ENCODE peak calls at places on chromosome 11, in five cellular contexts. U, Y, K, M and N are unnamed samples. For H3K36me3 and H3K4me1, the result is how much of the 10 kb centered on the place peaks cover.

GRCh38 chr11:73564903-73565302 is 33.0 kb downstream of the FAM168A start:
- DNase-seq in Y (no peak), M (no peak), K (no peak), U (no peak), N (no peak)

GRCh38 chr11:57940044-57940781 is 83.5 kb upstream of the OR9Q1 start:
- DNase-seq in Y (no peak), M (no peak), K (no peak), U (no peak), N (no peak)

GRCh38 chr11:12199231-12199948 is 89.0 kb downstream of the MICAL2 start:
- DNase-seq in U (no peak), Y (no peak), M (no peak), K (no peak), N (no peak)

GRCh38 chr11:33857924-33858323 is 34.0 kb downstream of the LMO2 start:
- DNase-seq in K (peak), M (peak), Y (peak), U (peak), N (peak)

GRCh38 chr11:112961751-112962747 is 829 bp downstream of the NCAM1 start:
- DNase-seq in K (peak), Y (no peak), M (no peak), U (no peak), N (peak)

GRCh38 chr11:20247540-20248138 is 87.4 kb upstream of the DBX1 start:
- DNase-seq in K (no peak), M (no peak), U (no peak), Y (no peak), N (no peak)

GRCh38 chr11:112086422-112087191 is at the start of the genes SDHD and TIMM8B:
- DNase-seq in Y (peak), U (peak), M (peak), K (peak), N (peak)

GRCh38 chr11:2151500-2152257 is 9.3 kb downstream of the INS start:
- DNase-seq in K (peak), Y (peak), U (peak), M (peak), N (peak)

GRCh38 chr11:102552020-102552419 is 21.5 kb upstream of the MMP7 start:
- DNase-seq in K (no peak), U (no peak), M (no peak), Y (no peak), N (no peak)

GRCh38 chr11:18701614-18702216 is 3.1 kb downstream of the TMEM86A start:
- DNase-seq in Y (no peak), K (no peak), U (no peak), M (no peak), N (no peak)

GRCh38 chr11:34214961-34215805 is 109.8 kb downstream of the NAT10 start:
- DNase-seq in K (no peak), U (no peak), Y (no peak), M (no peak), N (no peak)

GRCh38 chr11:14136561-14136960 is 174.0 kb downstream of the SPON1 start:
- DNase-seq in K (no peak), U (no peak), M (no peak), Y (no peak), N (no peak)

GRCh38 chr11:75402002-75402773 is 2.9 kb downstream of the RPS3 start:
- DNase-seq in K (no peak), M (no peak), U (no peak), Y (no peak), N (no peak)

GRCh38 chr11:75408852-75409219 is 9.5 kb downstream of the RPS3 start:
- DNase-seq in K (no peak), M (no peak), U (no peak), Y (no peak), N (no peak)

GRCh38 chr11:75403037-75403436 is 3.7 kb downstream of the RPS3 start:
- DNase-seq in M (no peak), U (no peak), Y (no peak), K (no peak), N (no peak)

GRCh38 chr11:75403983-75404658 is 4.8 kb downstream of the RPS3 start:
- DNase-seq in Y (no peak), U (no peak), K (no peak), M (no peak), N (no peak)

GRCh38 chr11:75406338-75406777 is 7.0 kb downstream of the RPS3 start:
- DNase-seq in M (no peak), K (no peak), Y (peak), U (no peak), N (no peak)
- H3K36me3 ChIP-seq in M (half or more), K (under half), Y (half or more), U (half or more), N (half or more)

DNA sequence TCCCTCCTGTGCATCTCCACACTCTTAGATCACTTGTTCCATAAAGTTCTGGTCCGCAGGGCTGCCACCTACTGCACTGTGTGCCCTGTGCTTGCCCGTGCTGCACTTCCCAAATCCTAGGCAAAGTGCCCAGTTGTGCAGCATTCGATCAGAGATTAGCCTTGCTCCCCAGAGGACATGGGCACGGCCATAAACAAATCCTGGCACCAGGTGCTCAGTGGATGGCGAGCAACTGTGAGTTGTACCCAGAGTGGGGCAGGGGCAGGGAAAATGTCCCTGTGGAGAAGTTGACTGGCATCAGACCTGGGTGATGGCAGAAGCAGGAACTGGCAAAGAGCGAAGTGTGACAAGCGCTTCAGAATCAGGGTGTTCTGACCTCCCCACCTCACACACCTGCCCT is 4.7 kb downstream of the FADS2 start:
- DNase-seq in U (no peak), M (no peak), Y (no peak), K (no peak), N (no peak)
- H3K4me1 ChIP-seq in U (under half), M (under half), Y (under half), K (under half), N (half or more)

GRCh38 chr11:74909363-74909762 is 39.5 kb downstream of the XRRA1 start:
- DNase-seq in U (no peak), K (no peak), M (no peak), Y (no peak), N (no peak)
- H3K36me3 ChIP-seq in U (under half), K (under half), M (under half), Y (half or more), N (under half)

GRCh38 chr11:125272092-125272491 is 107.5 kb downstream of the PKNOX2 start:
- DNase-seq in K (no peak), U (no peak), Y (no peak), M (no peak), N (no peak)

GRCh38 chr11:125274774-125275173 is 110.2 kb downstream of the PKNOX2 start:
- DNase-seq in Y (no peak), K (no peak), U (no peak), M (no peak), N (no peak)

GRCh38 chr11:125274309-125274708 is 109.8 kb downstream of the PKNOX2 start:
- DNase-seq in U (no peak), M (no peak), K (no peak), Y (no peak), N (no peak)

GRCh38 chr11:125272822-125273221 is 108.3 kb downstream of the PKNOX2 start:
- DNase-seq in U (no peak), Y (no peak), K (no peak), M (no peak), N (no peak)

GRCh38 chr11:125273519-125274000 is 109.0 kb downstream of the PKNOX2 start:
- DNase-seq in K (no peak), M (no peak), Y (peak), U (no peak), N (no peak)
- H3K4me1 ChIP-seq in K (under half), M (under half), Y (under half), U (under half), N (under half)

DNA sequence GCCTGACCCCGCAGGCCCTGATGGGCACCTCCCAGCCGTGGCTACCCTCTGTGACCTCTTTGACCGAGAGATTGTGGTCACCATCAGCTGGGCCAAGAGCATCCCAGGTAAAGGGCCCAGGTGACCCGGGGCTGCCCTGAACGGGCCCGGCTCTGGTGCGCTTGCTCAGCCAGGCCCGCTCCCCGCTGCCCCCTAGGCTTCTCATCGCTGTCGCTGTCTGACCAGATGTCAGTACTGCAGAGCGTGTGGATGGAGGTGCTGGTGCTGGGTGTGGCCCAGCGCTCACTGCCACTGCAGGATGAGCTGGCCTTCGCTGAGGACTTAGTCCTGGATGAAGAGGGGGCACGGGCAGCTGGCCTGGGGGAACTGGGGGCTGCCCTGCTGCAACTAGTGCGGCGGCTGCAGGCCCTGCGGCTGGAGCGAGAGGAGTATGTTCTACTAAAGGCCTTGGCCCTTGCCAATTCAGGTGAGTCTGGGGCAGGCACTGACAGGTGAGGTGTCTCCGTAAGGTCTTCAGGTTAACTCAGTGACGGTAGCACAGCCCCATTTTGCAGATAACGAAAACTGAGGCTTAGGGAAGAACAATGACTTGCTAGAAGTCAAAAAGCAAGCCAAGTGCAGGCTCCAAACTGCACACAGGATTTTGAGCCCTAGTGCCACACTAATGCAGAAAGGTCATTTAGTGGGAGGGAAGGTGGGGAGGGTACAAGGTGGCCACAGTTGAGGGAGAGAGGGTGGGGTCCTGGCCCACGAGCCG is 2.4 kb downstream of the TRMT112 start:
- DNase-seq in Y (no peak), M (no peak), U (no peak), K (no peak), N (no peak)
- H3K36me3 ChIP-seq in Y (half or more), M (under half), U (under half), K (under half), N (under half)

GRCh38 chr11:63889344-63889743 is 27.6 kb downstream of the RCOR2 start:
- DNase-seq in K (peak), Y (no peak), U (no peak), M (no peak), N (no peak)
- H3K4me1 ChIP-seq in K (under half), Y (under half), U (under half), M (half or more), N (under half)

GRCh38 chr11:119047205-119047604 is 9.8 kb downstream of the HYOU1 start:
- DNase-seq in U (no peak), M (no peak), Y (no peak), K (no peak), N (no peak)
- H3K36me3 ChIP-seq in U (half or more), M (half or more), Y (half or more), K (under half), N (half or more)

DNA sequence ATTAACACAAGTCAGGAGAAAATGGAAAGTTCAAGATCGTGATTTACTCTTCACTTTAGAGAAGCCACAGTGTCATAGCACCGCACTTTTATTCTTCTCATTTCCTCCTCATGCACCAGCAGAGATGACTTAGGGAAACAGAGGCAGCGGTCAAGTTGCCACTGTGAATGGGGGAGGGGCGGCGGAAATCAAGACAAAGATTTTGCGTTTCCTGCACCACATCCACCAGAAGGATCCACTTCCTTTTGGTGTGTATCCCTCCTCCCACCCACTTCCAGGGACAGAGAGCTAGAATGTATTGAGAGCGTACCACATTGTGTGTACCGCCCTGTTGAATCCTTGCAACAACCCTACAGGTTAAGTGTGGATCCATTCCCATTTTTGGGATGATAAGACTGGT is 21.8 kb downstream of the TSPAN18 start:
- DNase-seq in Y (no peak), M (no peak), U (no peak), K (no peak), N (no peak)
- H3K4me1 ChIP-seq in Y (under half), M (under half), U (under half), K (under half), N (under half)

GRCh38 chr11:59179121-59179520 is 7.2 kb downstream of the DTX4 start:
- DNase-seq in M (no peak), Y (no peak), K (no peak), U (no peak), N (no peak)

GRCh38 chr11:59180907-59181306 is 9.0 kb downstream of the DTX4 start:
- DNase-seq in K (no peak), U (no peak), M (no peak), Y (no peak), N (no peak)

GRCh38 chr11:59180168-59180567 is 8.2 kb downstream of the DTX4 start:
- DNase-seq in M (no peak), Y (no peak), K (no peak), U (no peak), N (no peak)

GRCh38 chr11:59176330-59176729 is 4.4 kb downstream of the DTX4 start:
- DNase-seq in Y (no peak), K (no peak), M (no peak), U (no peak), N (no peak)

GRCh38 chr11:59178401-59178800 is 6.5 kb downstream of the DTX4 start:
- DNase-seq in U (no peak), M (no peak), Y (no peak), K (no peak), N (no peak)
- H3K36me3 ChIP-seq in U (under half), M (under half), Y (under half), K (under half), N (under half)

DNA sequence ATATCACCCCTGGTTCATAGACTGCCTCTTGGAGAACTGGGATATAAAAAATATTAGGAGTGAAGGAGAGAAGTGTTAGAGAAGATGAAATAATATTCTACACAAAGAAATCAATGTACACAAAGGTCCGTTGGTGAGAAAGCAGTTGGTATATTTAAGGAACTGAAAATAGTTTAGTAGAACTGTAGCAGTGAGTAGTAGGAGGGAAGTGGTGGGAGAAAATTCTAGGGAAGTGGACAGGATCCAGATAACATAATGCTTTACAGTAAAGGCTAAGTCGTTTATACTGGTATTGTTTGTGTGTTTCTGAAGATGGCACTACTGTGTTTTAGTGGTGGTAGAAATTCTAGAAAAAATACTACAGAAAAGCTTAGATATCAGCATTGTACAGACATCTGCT is 120.8 kb upstream of the CHORDC1 start:
- DNase-seq in U (no peak), Y (no peak), K (no peak), M (no peak), N (no peak)
- H3K4me1 ChIP-seq in U (under half), Y (under half), K (under half), M (under half), N (under half)